ENCODE peak calls at places on chromosomes 3 and 15, in six cellular contexts. One of them, this sample, is unnamed.
A peak's percentile ranks its signal among the peaks of the same experiment; 100 is the strongest.

GRCh38 chr15:98903377-98904018 is 104.1 kb downstream of the PGPEP1L start:
- DNase-seq in fibroblast of lung: peak; percentile 73
- DNase-seq in AG04450: no peak
- DNase-seq in hepatocyte: no peak
- DNase-seq in cardiac muscle cell: no peak
- DNase-seq in IMR-90: peak; percentile 73
- DNase-seq in this sample: peak; percentile 99

GRCh38 chr3:69683076-69683806 is 56.0 kb upstream of the MITF start:
- DNase-seq in hepatocyte: no peak
- DNase-seq in cardiac muscle cell: no peak
- DNase-seq in fibroblast of lung: no peak
- DNase-seq in IMR-90: no peak
- DNase-seq in AG04450: no peak
- DNase-seq in this sample: no peak

GRCh38 chr3:83946045-83946444 is 1012.7 kb upstream of the CADM2 start:
- DNase-seq in cardiac muscle cell: no peak
- DNase-seq in fibroblast of lung: no peak
- DNase-seq in hepatocyte: no peak
- DNase-seq in IMR-90: no peak
- DNase-seq in AG04450: no peak
- DNase-seq in this sample: peak; percentile 22

GRCh38 chr15:31341036-31341435 is 14.4 kb downstream of the KLF13 start:
- DNase-seq in AG04450: no peak
- DNase-seq in cardiac muscle cell: no peak
- DNase-seq in IMR-90: no peak
- DNase-seq in hepatocyte: no peak
- DNase-seq in fibroblast of lung: no peak
- DNase-seq in this sample: no peak

GRCh38 chr15:73858062-73858461 is 15.3 kb upstream of the TBC1D21 start:
- DNase-seq in cardiac muscle cell: no peak
- DNase-seq in AG04450: no peak
- DNase-seq in IMR-90: no peak
- DNase-seq in hepatocyte: no peak
- DNase-seq in fibroblast of lung: no peak
- DNase-seq in this sample: no peak

GRCh38 chr3:183815951-183816475 is 9.4 kb downstream of the MAP6D1 start:
- DNase-seq in IMR-90: no peak
- DNase-seq in fibroblast of lung: no peak
- DNase-seq in cardiac muscle cell: no peak
- DNase-seq in AG04450: no peak
- DNase-seq in hepatocyte: no peak
- DNase-seq in this sample: no peak

GRCh38 chr3:50272911-50273688 is 4.2 kb downstream of the SEMA3B start:
- DNase-seq in hepatocyte: peak; percentile 90
- DNase-seq in fibroblast of lung: peak; percentile 66
- DNase-seq in cardiac muscle cell: peak; percentile 87
- DNase-seq in AG04450: no peak
- DNase-seq in IMR-90: peak; percentile 62
- DNase-seq in this sample: peak; percentile 62

GRCh38 chr3:12444582-12445468 is 39.5 kb upstream of the TSEN2 start:
- DNase-seq in AG04450: no peak
- DNase-seq in hepatocyte: peak; percentile 84
- DNase-seq in fibroblast of lung: no peak
- DNase-seq in IMR-90: no peak
- DNase-seq in cardiac muscle cell: peak; percentile 69
- DNase-seq in this sample: peak; percentile 59

GRCh38 chr3:194974468-194975135 is 288.9 kb downstream of the FAM43A start:
- DNase-seq in IMR-90: no peak
- DNase-seq in hepatocyte: no peak
- DNase-seq in fibroblast of lung: no peak
- DNase-seq in AG04450: no peak
- DNase-seq in cardiac muscle cell: no peak
- DNase-seq in this sample: no peak

GRCh38 chr3:36305929-36306520 is 74.3 kb upstream of the STAC start:
- DNase-seq in IMR-90: no peak
- DNase-seq in fibroblast of lung: no peak
- DNase-seq in cardiac muscle cell: no peak
- DNase-seq in AG04450: no peak
- DNase-seq in hepatocyte: no peak
- DNase-seq in this sample: peak; percentile 78

GRCh38 chr3:107884028-107884427 is 206.8 kb downstream of the CD47 start:
- DNase-seq in AG04450: no peak
- DNase-seq in IMR-90: no peak
- DNase-seq in cardiac muscle cell: no peak
- DNase-seq in fibroblast of lung: no peak
- DNase-seq in hepatocyte: no peak
- DNase-seq in this sample: no peak

GRCh38 chr3:20250786-20251185 is 64.8 kb upstream of the SGO1 start:
- DNase-seq in AG04450: no peak
- DNase-seq in hepatocyte: no peak
- DNase-seq in fibroblast of lung: no peak
- DNase-seq in IMR-90: no peak
- DNase-seq in cardiac muscle cell: no peak
- DNase-seq in this sample: no peak

GRCh38 chr3:37967252-37967881 is 23.2 kb upstream of the VILL start:
- DNase-seq in cardiac muscle cell: peak; percentile 71
- DNase-seq in IMR-90: peak; percentile 65
- DNase-seq in fibroblast of lung: peak; percentile 73
- DNase-seq in hepatocyte: peak; percentile 79
- DNase-seq in AG04450: peak; percentile 46
- DNase-seq in this sample: peak; percentile 46

GRCh38 chr15:78640527-78640839 is 527 bp downstream of the CHRNB4 start:
- DNase-seq in cardiac muscle cell: peak; percentile 13
- DNase-seq in IMR-90: no peak
- DNase-seq in fibroblast of lung: no peak
- DNase-seq in hepatocyte: no peak
- DNase-seq in AG04450: no peak
- DNase-seq in this sample: no peak

GRCh38 chr3:43260412-43260811 is 25.9 kb upstream of the SNRK start:
- DNase-seq in AG04450: no peak
- DNase-seq in fibroblast of lung: no peak
- DNase-seq in IMR-90: peak; percentile 2
- DNase-seq in cardiac muscle cell: no peak
- DNase-seq in hepatocyte: no peak
- DNase-seq in this sample: peak; percentile 11

GRCh38 chr15:77819271-77819806 is 186.6 kb upstream of the LINGO1 start:
- DNase-seq in IMR-90: no peak
- DNase-seq in cardiac muscle cell: peak; percentile 32
- DNase-seq in AG04450: no peak
- DNase-seq in fibroblast of lung: no peak
- DNase-seq in hepatocyte: peak; percentile 30
- DNase-seq in this sample: no peak

GRCh38 chr3:188001926-188002325 is 152.0 kb upstream of the LPP start:
- DNase-seq in IMR-90: no peak
- DNase-seq in fibroblast of lung: no peak
- DNase-seq in hepatocyte: no peak
- DNase-seq in AG04450: no peak
- DNase-seq in cardiac muscle cell: no peak
- DNase-seq in this sample: no peak

GRCh38 chr15:73755481-73755880 is 2.3 kb upstream of the INSYN1 start:
- DNase-seq in cardiac muscle cell: no peak
- DNase-seq in AG04450: no peak
- DNase-seq in fibroblast of lung: no peak
- DNase-seq in IMR-90: no peak
- DNase-seq in hepatocyte: no peak
- DNase-seq in this sample: no peak

GRCh38 chr3:86984271-86984670 is 6.7 kb downstream of the VGLL3 start:
- DNase-seq in fibroblast of lung: peak; percentile 39
- DNase-seq in cardiac muscle cell: no peak
- DNase-seq in AG04450: no peak
- DNase-seq in IMR-90: peak; percentile 38
- DNase-seq in hepatocyte: no peak
- DNase-seq in this sample: no peak

GRCh38 chr3:155702745-155703581 is 41.9 kb downstream of the PLCH1 start:
- DNase-seq in fibroblast of lung: no peak
- DNase-seq in AG04450: no peak
- DNase-seq in IMR-90: no peak
- DNase-seq in cardiac muscle cell: peak; percentile 44
- DNase-seq in hepatocyte: no peak
- DNase-seq in this sample: peak; percentile 17

GRCh38 chr3:37772773-37773291 is 88.8 kb upstream of the CTDSPL start:
- DNase-seq in fibroblast of lung: no peak
- DNase-seq in cardiac muscle cell: peak; percentile 31
- DNase-seq in IMR-90: no peak
- DNase-seq in hepatocyte: no peak
- DNase-seq in AG04450: no peak
- DNase-seq in this sample: no peak

GRCh38 chr3:120552184-120553020 is 43.7 kb upstream of the NDUFB4 start:
- DNase-seq in hepatocyte: no peak
- DNase-seq in IMR-90: no peak
- DNase-seq in AG04450: no peak
- DNase-seq in cardiac muscle cell: no peak
- DNase-seq in fibroblast of lung: no peak
- DNase-seq in this sample: no peak

GRCh38 chr3:27391796-27392195 is 22.6 kb upstream of the NEK10 start:
- DNase-seq in AG04450: no peak
- DNase-seq in IMR-90: peak; percentile 23
- DNase-seq in fibroblast of lung: no peak
- DNase-seq in cardiac muscle cell: no peak
- DNase-seq in hepatocyte: no peak
- DNase-seq in this sample: peak; percentile 26

GRCh38 chr3:65181397-65181871 is 493.6 kb upstream of the ADAMTS9 start:
- DNase-seq in fibroblast of lung: no peak
- DNase-seq in IMR-90: no peak
- DNase-seq in hepatocyte: no peak
- DNase-seq in AG04450: no peak
- DNase-seq in cardiac muscle cell: no peak
- DNase-seq in this sample: no peak

DNA sequence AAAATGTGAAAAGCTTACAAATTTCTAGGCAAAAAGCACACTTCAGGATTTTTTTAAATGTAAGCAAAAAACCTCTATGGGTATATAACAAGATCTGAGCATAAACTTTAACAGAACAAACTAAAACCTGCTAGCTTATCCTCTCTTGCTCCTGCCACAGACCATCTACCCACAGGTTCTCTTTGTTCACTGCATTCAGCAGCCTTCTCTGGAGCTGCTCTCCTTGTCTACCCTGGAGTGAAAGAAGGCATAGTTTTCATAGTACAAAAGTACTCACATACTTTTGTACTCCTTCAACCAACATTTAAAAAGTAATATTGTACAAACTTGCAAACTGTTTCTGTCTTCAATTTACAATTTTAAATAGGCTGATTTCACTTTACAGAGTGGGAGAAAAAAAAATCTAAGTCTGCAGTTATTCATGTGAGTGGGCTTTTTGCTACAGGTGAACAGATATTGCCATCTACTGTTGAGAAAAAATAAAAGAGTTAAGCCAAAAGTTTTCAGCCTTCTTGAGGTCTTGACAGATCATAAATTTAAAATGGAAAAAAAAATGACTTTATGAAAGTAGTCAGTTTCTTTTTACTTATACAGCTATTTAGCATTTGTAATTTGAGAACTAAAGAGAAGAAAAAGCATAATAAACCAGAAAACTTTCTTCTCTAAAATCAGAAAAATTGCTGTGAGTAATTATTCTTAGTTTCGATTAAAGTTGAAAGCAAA is 20.4 kb downstream of the TERC start:
- DNase-seq in IMR-90: peak; percentile 22
- DNase-seq in hepatocyte: no peak
- DNase-seq in cardiac muscle cell: no peak
- DNase-seq in AG04450: no peak
- DNase-seq in fibroblast of lung: peak; percentile 77
- DNase-seq in this sample: peak; percentile 48
- TF ChIP-seq CTCF in IMR-90: peak; percentile 55
- TF ChIP-seq CTCF in hepatocyte: peak; percentile 60
- TF ChIP-seq CTCF in cardiac muscle cell: peak; percentile 46
- TF ChIP-seq CTCF in AG04450: peak; percentile 47
- TF ChIP-seq CTCF in fibroblast of lung: peak; percentile 43
- TF ChIP-seq CTCF in this sample: no peak

GRCh38 chr3:147369671-147370123 is 36.6 kb downstream of the ZIC4 start:
- DNase-seq in fibroblast of lung: no peak
- DNase-seq in AG04450: no peak
- DNase-seq in cardiac muscle cell: no peak
- DNase-seq in hepatocyte: no peak
- DNase-seq in IMR-90: no peak
- DNase-seq in this sample: no peak
- H3K27me3 ChIP-seq in fibroblast of lung: peaks cover 65% of the 10 kb centered on the region
- H3K27me3 ChIP-seq in AG04450: peaks cover 81% of the 10 kb centered on the region
- H3K27me3 ChIP-seq in cardiac muscle cell: peaks cover 100% of the 10 kb centered on the region
- H3K27me3 ChIP-seq in hepatocyte: peaks cover 96% of the 10 kb centered on the region
- H3K27me3 ChIP-seq in IMR-90: peaks cover 77% of the 10 kb centered on the region
- H3K27me3 ChIP-seq in this sample: peaks cover 24% of the 10 kb centered on the region

GRCh38 chr3:9727041-9727595 is 4.4 kb upstream of the BRPF1 start:
- DNase-seq in hepatocyte: no peak
- DNase-seq in cardiac muscle cell: no peak
- DNase-seq in fibroblast of lung: no peak
- DNase-seq in IMR-90: no peak
- DNase-seq in AG04450: no peak
- DNase-seq in this sample: peak; percentile 39
- TF ChIP-seq CTCF in hepatocyte: no peak
- TF ChIP-seq CTCF in cardiac muscle cell: peak; percentile 41
- TF ChIP-seq CTCF in fibroblast of lung: peak; percentile 23
- TF ChIP-seq CTCF in IMR-90: no peak
- TF ChIP-seq CTCF in AG04450: peak; percentile 27
- TF ChIP-seq CTCF in this sample: peak; percentile 53

GRCh38 chr3:45968149-45968548 is 24.9 kb downstream of the CXCR6 start:
- DNase-seq in AG04450: no peak
- DNase-seq in cardiac muscle cell: no peak
- DNase-seq in IMR-90: no peak
- DNase-seq in hepatocyte: no peak
- DNase-seq in fibroblast of lung: no peak
- DNase-seq in this sample: no peak

GRCh38 chr3:45968706-45969105 is 25.4 kb downstream of the CXCR6 start:
- DNase-seq in IMR-90: peak; percentile 77
- DNase-seq in hepatocyte: peak; percentile 44
- DNase-seq in AG04450: no peak
- DNase-seq in cardiac muscle cell: no peak
- DNase-seq in fibroblast of lung: peak; percentile 55
- DNase-seq in this sample: peak; percentile 38

GRCh38 chr3:45967724-45968123 is 24.5 kb downstream of the CXCR6 start:
- DNase-seq in IMR-90: no peak
- DNase-seq in AG04450: no peak
- DNase-seq in hepatocyte: no peak
- DNase-seq in cardiac muscle cell: no peak
- DNase-seq in fibroblast of lung: no peak
- DNase-seq in this sample: no peak

GRCh38 chr3:45966371-45966780 is 23.1 kb downstream of the CXCR6 start:
- DNase-seq in IMR-90: no peak
- DNase-seq in cardiac muscle cell: no peak
- DNase-seq in fibroblast of lung: no peak
- DNase-seq in AG04450: no peak
- DNase-seq in hepatocyte: no peak
- DNase-seq in this sample: no peak

DNA sequence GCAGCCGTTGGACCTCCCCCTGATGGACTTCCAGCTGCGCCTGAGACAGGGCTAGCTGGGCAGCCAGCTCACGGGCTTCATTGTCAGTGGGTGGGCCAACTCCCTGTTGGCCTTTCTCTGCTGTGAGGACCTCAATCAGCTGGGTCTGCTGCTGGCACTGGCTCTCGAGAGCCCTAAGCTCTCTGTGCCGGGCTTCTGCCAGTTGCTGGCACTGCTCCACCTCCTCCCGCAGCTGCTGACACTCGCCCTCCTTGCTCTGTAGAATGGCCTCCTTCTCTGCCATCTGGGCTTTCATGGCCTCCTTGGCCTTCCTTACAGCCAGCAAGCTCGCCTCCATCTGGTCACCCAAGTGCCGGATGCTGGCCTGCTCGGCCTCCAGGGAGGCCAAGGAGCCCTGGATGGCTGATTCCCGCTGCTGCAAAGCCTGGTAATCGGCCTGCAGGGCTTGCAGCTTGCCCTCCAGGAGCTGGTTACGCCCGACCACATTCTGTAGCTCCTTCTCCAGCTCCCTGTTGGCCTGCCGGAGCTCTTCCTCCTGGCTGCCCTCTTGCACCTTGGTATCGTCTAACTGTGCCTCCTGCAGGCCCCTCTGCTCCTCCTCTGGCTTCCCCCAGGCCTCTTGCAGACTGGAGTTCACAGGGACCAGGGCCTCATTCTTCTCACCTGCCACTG is 23.8 kb downstream of the CXCR6 start:
- DNase-seq in AG04450: no peak
- DNase-seq in hepatocyte: no peak
- DNase-seq in IMR-90: no peak
- DNase-seq in fibroblast of lung: no peak
- DNase-seq in cardiac muscle cell: no peak
- DNase-seq in this sample: no peak
- H3K27me3 ChIP-seq in AG04450: no peaks in the 10 kb centered on the region
- H3K27me3 ChIP-seq in hepatocyte: no peaks in the 10 kb centered on the region
- H3K27me3 ChIP-seq in IMR-90: no peaks in the 10 kb centered on the region
- H3K27me3 ChIP-seq in fibroblast of lung: no peaks in the 10 kb centered on the region
- H3K27me3 ChIP-seq in cardiac muscle cell: no peaks in the 10 kb centered on the region
- H3K27me3 ChIP-seq in this sample: no peaks in the 10 kb centered on the region